ENCODE peak calls at places on chromosome 5, in five cellular contexts. A is spleen, K is HCT116, T is GM13977, W is NB4. V is an unnamed sample.

GRCh38 chr5:28903643-28904042 is 1865.3 kb upstream of the CDH9 start:
- DNase-seq in A (no peak), K (no peak), T (no peak), W (no peak), V (no peak)

GRCh38 chr5:31637851-31638250 is 1.1 kb upstream of the PDZD2 start:
- DNase-seq in A (no peak), K (no peak), T (no peak), W (no peak), V (no peak)

GRCh38 chr5:95960802-95961616 is 642 bp downstream of the ELL2 start:
- DNase-seq in A (peak), K (no peak), T (peak), W (peak), V (peak)

GRCh38 chr5:179486596-179487051 is 63.7 kb upstream of the RUFY1 start:
- DNase-seq in A (peak), K (no peak), T (no peak), W (no peak), V (no peak)

GRCh38 chr5:90983748-90984147 is 399.4 kb downstream of the ARRDC3 start:
- DNase-seq in A (no peak), K (no peak), T (no peak), W (no peak), V (no peak)

GRCh38 chr5:94173100-94173499 is 431.7 kb upstream of the POU5F2 start:
- DNase-seq in A (no peak), K (no peak), T (no peak), W (no peak), V (no peak)

GRCh38 chr5:136033848-136034247 is 5.1 kb downstream of the TGFBI start:
- DNase-seq in A (peak), K (no peak), T (no peak), W (no peak), V (no peak)

GRCh38 chr5:34012791-34013190 is 4.9 kb upstream of the AMACR start:
- DNase-seq in A (no peak), K (no peak), T (no peak), W (no peak), V (no peak)

GRCh38 chr5:91121347-91121993 is 261.6 kb downstream of the ARRDC3 start:
- DNase-seq in A (no peak), K (no peak), T (no peak), W (no peak), V (no peak)

GRCh38 chr5:144304683-144305082 is 134.0 kb downstream of the KCTD16 start:
- DNase-seq in A (no peak), K (no peak), T (no peak), W (no peak), V (no peak)

GRCh38 chr5:32173394-32174010 is 617 bp downstream of the GOLPH3 start:
- DNase-seq in A (peak), K (no peak), T (peak), W (peak), V (peak)

GRCh38 chr5:54713923-54714581 is 196.5 kb downstream of the SNX18 start:
- DNase-seq in A (no peak), K (no peak), T (no peak), W (no peak), V (no peak)

GRCh38 chr5:80288177-80288576 is 31.6 kb upstream of the SPZ1 start:
- DNase-seq in A (no peak), K (no peak), T (no peak), W (no peak), V (no peak)

GRCh38 chr5:96781031-96781733 is 26.6 kb downstream of the ERAP1 start:
- DNase-seq in A (no peak), K (peak), T (no peak), W (no peak), V (no peak)

GRCh38 chr5:14110680-14111079 is 32.5 kb upstream of the TRIO start:
- DNase-seq in A (no peak), K (no peak), T (no peak), W (no peak), V (no peak)

GRCh38 chr5:142280066-142281011 is 44.5 kb downstream of the SPRY4 start:
- DNase-seq in A (no peak), K (no peak), T (no peak), W (peak), V (no peak)

GRCh38 chr5:11157132-11157531 is 396.1 kb upstream of the DAP start:
- DNase-seq in A (no peak), K (no peak), T (no peak), W (no peak), V (no peak)

GRCh38 chr5:10077721-10078551 is 171.8 kb downstream of the ATPSCKMT start:
- DNase-seq in A (no peak), K (no peak), T (no peak), W (no peak), V (no peak)

GRCh38 chr5:44603496-44604272 is 205.1 kb upstream of the MRPS30 start:
- DNase-seq in A (no peak), K (peak), T (no peak), W (peak), V (no peak)
- TF ChIP-seq CTCF in A (no peak), K (peak), T (peak), W (peak), V (peak)

GRCh38 chr5:154330097-154330667 is 115.6 kb upstream of the SAP30L start:
- DNase-seq in A (no peak), K (no peak), T (no peak), W (no peak), V (no peak)

GRCh38 chr5:154334406-154335041 is 111.3 kb upstream of the SAP30L start:
- DNase-seq in A (no peak), K (no peak), T (no peak), W (no peak), V (no peak)

GRCh38 chr5:154331267-154331666 is 114.5 kb upstream of the SAP30L start:
- DNase-seq in A (no peak), K (no peak), T (no peak), W (no peak), V (no peak)

GRCh38 chr5:154331924-154332323 is 113.9 kb upstream of the SAP30L start:
- DNase-seq in A (no peak), K (no peak), T (no peak), W (no peak), V (no peak)

GRCh38 chr5:154333016-154333415 is 112.8 kb upstream of the SAP30L start:
- DNase-seq in A (no peak), K (no peak), T (no peak), W (no peak), V (no peak)
- TF ChIP-seq CTCF in A (no peak), K (no peak), T (peak), W (no peak), V (no peak)

GRCh38 chr5:139117342-139117884 is 80.8 kb downstream of the SIL1 start:
- DNase-seq in A (no peak), K (no peak), T (no peak), W (no peak), V (no peak)
- TF ChIP-seq CTCF in A (no peak), K (no peak), T (no peak), W (no peak), V (no peak)

GRCh38 chr5:150438873-150439546 is 10.5 kb downstream of the RPS14 start:
- DNase-seq in A (no peak), K (no peak), T (no peak), W (peak), V (no peak)
- TF ChIP-seq CTCF in A (peak), K (peak), T (peak), W (peak), V (peak)

GRCh38 chr5:53361708-53362107 is 118.7 kb upstream of the FST start:
- DNase-seq in A (no peak), K (no peak), T (no peak), W (no peak), V (no peak)

GRCh38 chr5:53362521-53362941 is 117.9 kb upstream of the FST start:
- DNase-seq in A (no peak), K (no peak), T (no peak), W (no peak), V (no peak)

GRCh38 chr5:53359906-53360305 is 120.5 kb upstream of the FST start:
- DNase-seq in A (no peak), K (no peak), T (no peak), W (no peak), V (no peak)

GRCh38 chr5:53358794-53359193 is 121.6 kb upstream of the FST start:
- DNase-seq in A (no peak), K (no peak), T (no peak), W (no peak), V (no peak)

GRCh38 chr5:53360811-53361210 is 119.6 kb upstream of the FST start:
- DNase-seq in A (no peak), K (peak), T (no peak), W (no peak), V (no peak)
- TF ChIP-seq CTCF in A (no peak), K (no peak), T (no peak), W (no peak), V (no peak)

DNA sequence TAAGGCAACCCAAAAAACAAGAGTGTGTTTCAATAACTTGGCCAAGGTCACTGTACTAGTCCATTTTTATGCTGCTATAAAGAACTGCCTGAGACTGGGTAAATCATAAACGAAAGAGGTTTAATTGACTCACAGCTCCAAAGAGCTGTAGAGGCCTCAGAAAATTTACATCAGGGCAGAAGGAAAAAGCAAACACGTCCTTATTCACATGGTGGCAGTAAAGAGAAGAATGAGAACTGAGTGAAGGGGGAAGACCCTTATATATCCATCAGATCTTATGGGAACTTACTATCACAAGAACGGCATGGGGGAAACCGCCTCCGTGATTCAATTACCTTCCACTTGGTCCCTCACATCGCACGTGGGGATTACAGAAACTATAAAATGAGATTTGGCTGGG is 64.3 kb upstream of the CAMK4 start:
- DNase-seq in A (no peak), K (no peak), T (no peak), W (no peak), V (no peak)
- TF ChIP-seq CTCF in A (no peak), K (no peak), T (peak), W (no peak), V (peak)

GRCh38 chr5:167580608-167581007 is 710.8 kb upstream of the WWC1 start:
- DNase-seq in A (no peak), K (no peak), T (no peak), W (no peak), V (no peak)

GRCh38 chr5:167582916-167583315 is 708.5 kb upstream of the WWC1 start:
- DNase-seq in A (no peak), K (no peak), T (no peak), W (no peak), V (no peak)

GRCh38 chr5:167579701-167580045 is 711.8 kb upstream of the WWC1 start:
- DNase-seq in A (no peak), K (no peak), T (no peak), W (no peak), V (no peak)

GRCh38 chr5:167585184-167585583 is 706.3 kb upstream of the WWC1 start:
- DNase-seq in A (no peak), K (no peak), T (no peak), W (no peak), V (no peak)

DNA sequence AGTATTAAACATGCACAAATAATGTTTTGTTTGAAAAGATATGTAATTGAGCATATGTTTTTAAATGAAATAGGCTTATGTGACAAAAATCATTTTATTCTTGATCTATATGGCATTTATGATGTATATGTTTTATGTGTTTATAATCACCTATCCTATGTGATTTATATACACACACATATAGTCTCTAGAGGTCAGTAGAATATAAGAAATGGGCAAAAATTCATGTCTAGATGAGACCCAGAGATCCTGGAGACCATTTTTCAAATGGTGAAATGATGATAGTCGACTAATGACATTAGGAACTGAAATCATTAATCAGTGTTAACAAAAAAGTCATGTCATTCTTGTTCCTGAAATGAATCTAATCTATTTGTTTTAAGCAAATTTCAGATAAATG is 709.2 kb upstream of the WWC1 start:
- DNase-seq in A (no peak), K (no peak), T (no peak), W (no peak), V (no peak)
- TF ChIP-seq CTCF in A (no peak), K (no peak), T (no peak), W (no peak), V (no peak)

GRCh38 chr5:1245901-1246576 is 20.9 kb downstream of the SLC6A18 start:
- DNase-seq in A (no peak), K (no peak), T (no peak), W (no peak), V (no peak)

GRCh38 chr5:1243487-1244152 is 18.4 kb downstream of the SLC6A18 start:
- DNase-seq in A (no peak), K (no peak), T (no peak), W (no peak), V (no peak)

GRCh38 chr5:1244255-1244654 is 19.1 kb downstream of the SLC6A18 start:
- DNase-seq in A (no peak), K (no peak), T (no peak), W (no peak), V (no peak)

GRCh38 chr5:1246711-1247431 is 21.7 kb downstream of the SLC6A18 start:
- DNase-seq in A (no peak), K (no peak), T (peak), W (peak), V (peak)

GRCh38 chr5:1244976-1245375 is 19.8 kb downstream of the SLC6A18 start:
- DNase-seq in A (no peak), K (no peak), T (no peak), W (peak), V (no peak)
- TF ChIP-seq CTCF in A (no peak), K (peak), T (no peak), W (peak), V (no peak)

GRCh38 chr5:170429014-170429413 is 39.8 kb upstream of the KCNMB1 start:
- DNase-seq in A (no peak), K (no peak), T (no peak), W (peak), V (no peak)
- TF ChIP-seq CTCF in A (no peak), K (peak), T (no peak), W (peak), V (no peak)

DNA sequence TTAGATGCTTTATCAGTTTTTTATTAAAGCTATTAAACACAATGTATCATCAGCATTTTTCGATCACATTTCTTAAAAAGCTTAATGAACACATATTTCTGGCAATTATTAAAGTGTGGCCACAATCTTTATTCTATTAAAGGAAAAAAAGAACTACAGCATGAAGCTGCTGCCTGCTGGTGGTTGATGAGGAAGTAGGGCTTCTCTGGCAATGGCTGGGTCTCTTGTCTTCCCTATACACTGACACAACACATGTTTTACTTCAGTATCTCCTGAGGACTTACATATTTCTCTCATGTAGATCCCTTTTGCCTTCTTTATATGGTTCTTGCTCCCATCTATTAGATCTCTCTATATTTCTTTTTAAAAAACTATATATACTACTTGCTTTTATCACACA is 590.7 kb downstream of the RAB3C start:
- DNase-seq in A (no peak), K (no peak), T (no peak), W (peak), V (no peak)
- TF ChIP-seq CTCF in A (no peak), K (no peak), T (no peak), W (no peak), V (no peak)